ENCODE peak calls at places on chromosomes 1 and 21, in nine cellular contexts. One of them, this sample, is unnamed.

GRCh38 chr1:2871246-2871815 is 69.8 kb upstream of the TTC34 start:
- DNase-seq in T-cell: no peak
- DNase-seq in G401: no peak
- DNase-seq in lower lobe of right lung: no peak
- DNase-seq in HEK293T: no peak
- DNase-seq in activated CD4-positive, CD25-positive, alpha-beta regulatory T cell: no peak
- DNase-seq in H9: no peak
- DNase-seq in iris pigment epithelial cell: no peak
- DNase-seq in activated CD4-positive, alpha-beta T cell treated with anti-CD3 and anti-CD28 coated beads, Interleukin-2, amount 50 U/mL, for 1 hour: no peak
- DNase-seq in this sample: no peak

GRCh38 chr1:65343286-65343685 is 33.9 kb downstream of the DNAJC6 start:
- DNase-seq in T-cell: no peak
- DNase-seq in G401: no peak
- DNase-seq in lower lobe of right lung: no peak
- DNase-seq in HEK293T: no peak
- DNase-seq in activated CD4-positive, CD25-positive, alpha-beta regulatory T cell: no peak
- DNase-seq in H9: no peak
- DNase-seq in iris pigment epithelial cell: peak
- DNase-seq in activated CD4-positive, alpha-beta T cell treated with anti-CD3 and anti-CD28 coated beads, Interleukin-2, amount 50 U/mL, for 1 hour: no peak
- DNase-seq in this sample: no peak

GRCh38 chr1:208203848-208204609 is 40.2 kb downstream of the PLXNA2 start:
- DNase-seq in T-cell: no peak
- DNase-seq in G401: peak
- DNase-seq in lower lobe of right lung: no peak
- DNase-seq in HEK293T: no peak
- DNase-seq in activated CD4-positive, CD25-positive, alpha-beta regulatory T cell: no peak
- DNase-seq in H9: no peak
- DNase-seq in iris pigment epithelial cell: peak
- DNase-seq in activated CD4-positive, alpha-beta T cell treated with anti-CD3 and anti-CD28 coated beads, Interleukin-2, amount 50 U/mL, for 1 hour: no peak
- DNase-seq in this sample: no peak

GRCh38 chr1:8397511-8397910 is 79.6 kb downstream of the SLC45A1 start:
- DNase-seq in T-cell: no peak
- DNase-seq in G401: no peak
- DNase-seq in lower lobe of right lung: no peak
- DNase-seq in HEK293T: no peak
- DNase-seq in activated CD4-positive, CD25-positive, alpha-beta regulatory T cell: no peak
- DNase-seq in H9: no peak
- DNase-seq in iris pigment epithelial cell: peak
- DNase-seq in activated CD4-positive, alpha-beta T cell treated with anti-CD3 and anti-CD28 coated beads, Interleukin-2, amount 50 U/mL, for 1 hour: no peak
- DNase-seq in this sample: no peak

GRCh38 chr1:206679738-206680211 is 4.9 kb upstream of the MAPKAPK2 start:
- DNase-seq in T-cell: no peak
- DNase-seq in G401: no peak
- DNase-seq in lower lobe of right lung: no peak
- DNase-seq in HEK293T: no peak
- DNase-seq in activated CD4-positive, CD25-positive, alpha-beta regulatory T cell: no peak
- DNase-seq in H9: no peak
- DNase-seq in iris pigment epithelial cell: no peak
- DNase-seq in activated CD4-positive, alpha-beta T cell treated with anti-CD3 and anti-CD28 coated beads, Interleukin-2, amount 50 U/mL, for 1 hour: no peak
- DNase-seq in this sample: no peak

GRCh38 chr1:31639543-31639942 is 5.1 kb downstream of the PEF1 start:
- DNase-seq in T-cell: no peak
- DNase-seq in G401: no peak
- DNase-seq in lower lobe of right lung: no peak
- DNase-seq in HEK293T: no peak
- DNase-seq in activated CD4-positive, CD25-positive, alpha-beta regulatory T cell: no peak
- DNase-seq in H9: no peak
- DNase-seq in iris pigment epithelial cell: peak
- DNase-seq in activated CD4-positive, alpha-beta T cell treated with anti-CD3 and anti-CD28 coated beads, Interleukin-2, amount 50 U/mL, for 1 hour: no peak
- DNase-seq in this sample: no peak

GRCh38 chr21:43805275-43805800 is 16.0 kb downstream of the RRP1 start:
- DNase-seq in T-cell: no peak
- DNase-seq in G401: no peak
- DNase-seq in lower lobe of right lung: peak
- DNase-seq in HEK293T: no peak
- DNase-seq in activated CD4-positive, CD25-positive, alpha-beta regulatory T cell: no peak
- DNase-seq in H9: no peak
- DNase-seq in iris pigment epithelial cell: no peak
- DNase-seq in activated CD4-positive, alpha-beta T cell treated with anti-CD3 and anti-CD28 coated beads, Interleukin-2, amount 50 U/mL, for 1 hour: no peak
- DNase-seq in this sample: peak

GRCh38 chr1:235266325-235266724 is 61.7 kb downstream of the ARID4B start:
- DNase-seq in T-cell: no peak
- DNase-seq in G401: no peak
- DNase-seq in lower lobe of right lung: no peak
- DNase-seq in HEK293T: no peak
- DNase-seq in activated CD4-positive, CD25-positive, alpha-beta regulatory T cell: no peak
- DNase-seq in H9: no peak
- DNase-seq in iris pigment epithelial cell: no peak
- DNase-seq in activated CD4-positive, alpha-beta T cell treated with anti-CD3 and anti-CD28 coated beads, Interleukin-2, amount 50 U/mL, for 1 hour: no peak
- DNase-seq in this sample: no peak

GRCh38 chr1:153598309-153599172 is 14.4 kb downstream of the S100A16 start:
- DNase-seq in T-cell: no peak
- DNase-seq in G401: no peak
- DNase-seq in lower lobe of right lung: no peak
- DNase-seq in HEK293T: peak
- DNase-seq in activated CD4-positive, CD25-positive, alpha-beta regulatory T cell: no peak
- DNase-seq in H9: peak
- DNase-seq in iris pigment epithelial cell: peak
- DNase-seq in activated CD4-positive, alpha-beta T cell treated with anti-CD3 and anti-CD28 coated beads, Interleukin-2, amount 50 U/mL, for 1 hour: no peak
- DNase-seq in this sample: peak

GRCh38 chr1:226364129-226364899 is 43.6 kb downstream of the PARP1 start:
- DNase-seq in T-cell: no peak
- DNase-seq in G401: no peak
- DNase-seq in lower lobe of right lung: no peak
- DNase-seq in HEK293T: no peak
- DNase-seq in activated CD4-positive, CD25-positive, alpha-beta regulatory T cell: no peak
- DNase-seq in H9: no peak
- DNase-seq in iris pigment epithelial cell: no peak
- DNase-seq in activated CD4-positive, alpha-beta T cell treated with anti-CD3 and anti-CD28 coated beads, Interleukin-2, amount 50 U/mL, for 1 hour: no peak
- DNase-seq in this sample: no peak